ENCODE peak calls at places on chromosome 13, in five cellular contexts. One of them, this sample, is unnamed.

GRCh38 chr13:99265162-99265822 is 7.1 kb upstream of the GPR18 start:
- DNase-seq in upper lobe of left lung: no peak
- DNase-seq in ovary: no peak
- DNase-seq in tibial nerve: no peak
- DNase-seq in A549: no peak
- DNase-seq in this sample: no peak

GRCh38 chr13:81760316-81760715 is 1419.4 kb upstream of the SPRY2 start:
- DNase-seq in upper lobe of left lung: no peak
- DNase-seq in ovary: no peak
- DNase-seq in tibial nerve: no peak
- DNase-seq in A549: no peak
- DNase-seq in this sample: no peak

GRCh38 chr13:29496241-29496712 is 99.2 kb downstream of the SLC7A1 start:
- DNase-seq in upper lobe of left lung: peak; percentile 47
- DNase-seq in ovary: no peak
- DNase-seq in tibial nerve: no peak
- DNase-seq in A549: no peak
- DNase-seq in this sample: no peak

GRCh38 chr13:109622006-109622405 is 164.4 kb downstream of the IRS2 start:
- DNase-seq in upper lobe of left lung: no peak
- DNase-seq in ovary: no peak
- DNase-seq in tibial nerve: no peak
- DNase-seq in A549: no peak
- DNase-seq in this sample: no peak

GRCh38 chr13:106182404-106182803 is 353.1 kb downstream of the EFNB2 start:
- DNase-seq in upper lobe of left lung: no peak
- DNase-seq in ovary: no peak
- DNase-seq in tibial nerve: no peak
- DNase-seq in A549: no peak
- DNase-seq in this sample: no peak

GRCh38 chr13:29484236-29484635 is 111.3 kb downstream of the SLC7A1 start:
- DNase-seq in upper lobe of left lung: no peak
- DNase-seq in ovary: no peak
- DNase-seq in tibial nerve: no peak
- DNase-seq in A549: no peak
- DNase-seq in this sample: no peak

GRCh38 chr13:74056829-74057564 is 77.2 kb downstream of the KLF12 start:
- DNase-seq in upper lobe of left lung: no peak
- DNase-seq in ovary: no peak
- DNase-seq in tibial nerve: no peak
- DNase-seq in A549: no peak
- DNase-seq in this sample: no peak

GRCh38 chr13:79767126-79767525 is 286.2 kb downstream of the NDFIP2 start:
- DNase-seq in upper lobe of left lung: no peak
- DNase-seq in ovary: no peak
- DNase-seq in tibial nerve: no peak
- DNase-seq in A549: no peak
- DNase-seq in this sample: no peak

GRCh38 chr13:29454931-29455481 is 140.5 kb downstream of the SLC7A1 start:
- DNase-seq in upper lobe of left lung: no peak
- DNase-seq in ovary: no peak
- DNase-seq in tibial nerve: no peak
- DNase-seq in A549: peak; percentile 4
- DNase-seq in this sample: no peak

GRCh38 chr13:25291691-25292090 is 4.4 kb upstream of the MTMR6 start:
- DNase-seq in upper lobe of left lung: no peak
- DNase-seq in ovary: no peak
- DNase-seq in tibial nerve: no peak
- DNase-seq in A549: no peak
- DNase-seq in this sample: no peak

GRCh38 chr13:69633044-69633443 is 474.6 kb upstream of the ATXN8OS start:
- DNase-seq in upper lobe of left lung: no peak
- DNase-seq in ovary: no peak
- DNase-seq in tibial nerve: no peak
- DNase-seq in A549: no peak
- DNase-seq in this sample: no peak

GRCh38 chr13:30743319-30744055 is 8.1 kb downstream of the ALOX5AP start:
- DNase-seq in upper lobe of left lung: no peak
- DNase-seq in ovary: peak; percentile 23
- DNase-seq in tibial nerve: peak; percentile 63
- DNase-seq in A549: peak; percentile 80
- DNase-seq in this sample: peak; percentile 37

GRCh38 chr13:40578055-40578454 is 88.4 kb downstream of the FOXO1 start:
- DNase-seq in upper lobe of left lung: no peak
- DNase-seq in ovary: no peak
- DNase-seq in tibial nerve: no peak
- DNase-seq in A549: no peak
- DNase-seq in this sample: no peak

GRCh38 chr13:33017410-33017929 is 1.2 kb downstream of the KL start:
- DNase-seq in upper lobe of left lung: no peak
- DNase-seq in ovary: no peak
- DNase-seq in tibial nerve: peak; percentile 69
- DNase-seq in A549: peak; percentile 40
- DNase-seq in this sample: peak; percentile 44

GRCh38 chr13:30877335-30877734 is 28.7 kb upstream of the MEDAG start:
- DNase-seq in upper lobe of left lung: no peak
- DNase-seq in ovary: no peak
- DNase-seq in tibial nerve: no peak
- DNase-seq in A549: no peak
- DNase-seq in this sample: no peak

GRCh38 chr13:37667631-37668161 is 69.1 kb upstream of the POSTN start:
- DNase-seq in upper lobe of left lung: no peak
- DNase-seq in ovary: no peak
- DNase-seq in tibial nerve: no peak
- DNase-seq in A549: no peak
- DNase-seq in this sample: no peak

GRCh38 chr13:111515648-111516047 is 195.2 kb downstream of the TEX29 start:
- DNase-seq in upper lobe of left lung: peak; percentile 60
- DNase-seq in ovary: no peak
- DNase-seq in tibial nerve: no peak
- DNase-seq in A549: no peak
- DNase-seq in this sample: no peak

GRCh38 chr13:29482504-29482903 is 113.0 kb downstream of the SLC7A1 start:
- DNase-seq in upper lobe of left lung: no peak
- DNase-seq in ovary: no peak
- DNase-seq in tibial nerve: no peak
- DNase-seq in A549: no peak
- DNase-seq in this sample: no peak

GRCh38 chr13:46831588-46832194 is 34.7 kb upstream of the ESD start:
- DNase-seq in upper lobe of left lung: no peak
- DNase-seq in ovary: no peak
- DNase-seq in tibial nerve: peak; percentile 69
- DNase-seq in A549: peak; percentile 5
- DNase-seq in this sample: peak; percentile 20

GRCh38 chr13:110832205-110832479 is 82.7 kb downstream of the ANKRD10 start:
- DNase-seq in upper lobe of left lung: no peak
- DNase-seq in ovary: no peak
- DNase-seq in tibial nerve: no peak
- DNase-seq in A549: no peak
- DNase-seq in this sample: no peak

GRCh38 chr13:49670828-49671227 is 20.5 kb downstream of the EBPL start:
- DNase-seq in upper lobe of left lung: no peak
- DNase-seq in ovary: no peak
- DNase-seq in tibial nerve: no peak
- DNase-seq in A549: no peak
- DNase-seq in this sample: no peak

GRCh38 chr13:67651908-67652307 is 421.8 kb upstream of the PCDH9 start:
- DNase-seq in upper lobe of left lung: no peak
- DNase-seq in ovary: no peak
- DNase-seq in tibial nerve: no peak
- DNase-seq in A549: no peak
- DNase-seq in this sample: no peak

GRCh38 chr13:39417643-39418042 is 185.3 kb downstream of the LHFPL6 start:
- DNase-seq in upper lobe of left lung: peak; percentile 53
- DNase-seq in ovary: peak; percentile 20
- DNase-seq in tibial nerve: no peak
- DNase-seq in A549: no peak
- DNase-seq in this sample: no peak

GRCh38 chr13:35672611-35673010 is 196.1 kb upstream of the MAB21L1 start:
- DNase-seq in upper lobe of left lung: no peak
- DNase-seq in ovary: no peak
- DNase-seq in tibial nerve: no peak
- DNase-seq in A549: no peak
- DNase-seq in this sample: no peak

GRCh38 chr13:46593403-46593802 is 40.4 kb downstream of the LRCH1 start:
- DNase-seq in upper lobe of left lung: peak; percentile 8
- DNase-seq in ovary: no peak
- DNase-seq in tibial nerve: no peak
- DNase-seq in A549: no peak
- DNase-seq in this sample: no peak

GRCh38 chr13:34863360-34864135 is 78.5 kb upstream of the NBEA start:
- DNase-seq in upper lobe of left lung: no peak
- DNase-seq in ovary: no peak
- DNase-seq in tibial nerve: no peak
- DNase-seq in A549: peak; percentile 48
- DNase-seq in this sample: no peak

GRCh38 chr13:41995946-41996345 is 35.0 kb upstream of the VWA8 start:
- DNase-seq in upper lobe of left lung: no peak
- DNase-seq in ovary: no peak
- DNase-seq in tibial nerve: no peak
- DNase-seq in A549: no peak
- DNase-seq in this sample: no peak
- TF ChIP-seq EP300 in upper lobe of left lung: no peak
- TF ChIP-seq EP300 in ovary: no peak
- TF ChIP-seq EP300 in tibial nerve: no peak
- TF ChIP-seq EP300 in A549: no peak
- TF ChIP-seq EP300 in this sample: no peak

GRCh38 chr13:19605161-19605955 is 28.1 kb upstream of the MPHOSPH8 start:
- DNase-seq in upper lobe of left lung: no peak
- DNase-seq in ovary: no peak
- DNase-seq in tibial nerve: no peak
- DNase-seq in A549: no peak
- DNase-seq in this sample: no peak

GRCh38 chr13:19606152-19606551 is 27.3 kb upstream of the MPHOSPH8 start:
- DNase-seq in upper lobe of left lung: no peak
- DNase-seq in ovary: no peak
- DNase-seq in tibial nerve: no peak
- DNase-seq in A549: no peak
- DNase-seq in this sample: no peak

GRCh38 chr13:19604306-19604705 is 29.2 kb upstream of the MPHOSPH8 start:
- DNase-seq in upper lobe of left lung: no peak
- DNase-seq in ovary: no peak
- DNase-seq in tibial nerve: no peak
- DNase-seq in A549: no peak
- DNase-seq in this sample: no peak

GRCh38 chr13:19597523-19597922 is 35.9 kb upstream of the MPHOSPH8 start:
- DNase-seq in upper lobe of left lung: no peak
- DNase-seq in ovary: no peak
- DNase-seq in tibial nerve: no peak
- DNase-seq in A549: no peak
- DNase-seq in this sample: no peak

GRCh38 chr13:19601749-19602725 is 31.4 kb upstream of the MPHOSPH8 start:
- DNase-seq in upper lobe of left lung: peak; percentile 90
- DNase-seq in ovary: no peak
- DNase-seq in tibial nerve: no peak
- DNase-seq in A549: peak; percentile 38
- DNase-seq in this sample: peak; percentile 34
- TF ChIP-seq POLR2A in upper lobe of left lung: no peak
- TF ChIP-seq POLR2A in ovary: no peak
- TF ChIP-seq POLR2A in tibial nerve: no peak
- TF ChIP-seq POLR2A in A549: peak; percentile 68
- TF ChIP-seq POLR2A in this sample: no peak

DNA sequence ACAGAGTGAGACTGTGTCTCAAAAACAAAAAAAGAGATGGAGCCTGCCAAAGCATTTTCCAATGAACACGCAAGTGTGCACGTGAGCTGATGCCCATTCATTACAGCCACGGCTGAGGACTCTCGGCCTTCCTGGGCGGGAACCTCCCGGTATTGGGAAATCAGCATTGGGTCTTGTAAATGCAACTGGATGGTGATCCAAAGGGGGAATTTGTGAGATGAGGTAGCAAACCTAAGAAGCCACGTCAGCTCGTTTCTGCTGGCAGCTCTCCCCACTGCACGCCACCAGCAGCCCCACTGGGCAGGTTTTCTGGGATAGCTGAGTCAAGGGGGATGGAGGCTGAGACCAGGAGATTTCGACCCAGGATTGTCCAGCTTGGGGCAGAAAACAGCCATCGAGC is 11.5 kb downstream of the C13orf46 start:
- DNase-seq in upper lobe of left lung: no peak
- DNase-seq in ovary: peak; percentile 7
- DNase-seq in tibial nerve: no peak
- DNase-seq in A549: no peak
- DNase-seq in this sample: no peak
- H3K9me3 ChIP-seq in upper lobe of left lung: no peaks in the 10 kb centered on the region
- H3K9me3 ChIP-seq in ovary: no peaks in the 10 kb centered on the region
- H3K9me3 ChIP-seq in tibial nerve: no peaks in the 10 kb centered on the region
- H3K9me3 ChIP-seq in A549: peaks cover 3% of the 10 kb centered on the region
- H3K9me3 ChIP-seq in this sample: peaks cover 12% of the 10 kb centered on the region

GRCh38 chr13:48123827-48124226 is 28.9 kb upstream of the MED4 start:
- DNase-seq in upper lobe of left lung: no peak
- DNase-seq in ovary: no peak
- DNase-seq in tibial nerve: no peak
- DNase-seq in A549: no peak
- DNase-seq in this sample: peak; percentile 10
- TF ChIP-seq EP300 in upper lobe of left lung: peak; percentile 70
- TF ChIP-seq EP300 in ovary: no peak
- TF ChIP-seq EP300 in tibial nerve: no peak
- TF ChIP-seq EP300 in A549: no peak
- TF ChIP-seq EP300 in this sample: no peak